ENCODE peak calls at places on chromosomes 11 and 22, in ten cellular contexts. Z is T follicular helper cell; K is activated CD4-positive, alpha-beta T cell treated with anti-CD3 and anti-CD28 coated beads, Interleukin-2, amount 50 U/mL, for 24 hours; H is suprapubic skin; M is EL; J is fibroblast of pulmonary artery; W is kidney tubule cell; A is heart left ventricle; I is GM20000; N is GM04504. D is an unnamed sample.

GRCh38 chr11:1490651-1491050 is 4.1 kb upstream of the MOB2 start:
- DNase-seq in Z (no peak), K (no peak), H (no peak), M (no peak), J (no peak), W (no peak), A (no peak), I (no peak), N (no peak), D (no peak)

GRCh38 chr11:66600219-66600923 is 7.4 kb downstream of the CCS start:
- DNase-seq in Z (no peak), K (no peak), H (no peak), M (no peak), J (peak), W (no peak), A (no peak), I (no peak), N (no peak), D (no peak)

GRCh38 chr11:8011981-8012444 is 24.9 kb downstream of the EIF3F start:
- DNase-seq in Z (no peak), K (no peak), H (no peak), M (peak), J (peak), W (peak), A (no peak), I (no peak), N (peak), D (no peak)

GRCh38 chr11:115963170-115963569 is 459.0 kb upstream of the CADM1 start:
- DNase-seq in Z (no peak), K (no peak), H (no peak), M (no peak), J (peak), W (no peak), A (no peak), I (no peak), N (no peak), D (no peak)

GRCh38 chr11:45859661-45860140 is 12.4 kb downstream of the CRY2 start:
- DNase-seq in Z (no peak), K (no peak), H (peak), M (peak), J (peak), W (peak), A (peak), I (no peak), N (peak), D (peak)

GRCh38 chr22:31497148-31497938 is 1.0 kb downstream of the SFI1 start:
- DNase-seq in Z (peak), K (no peak), H (no peak), M (no peak), J (no peak), W (no peak), A (no peak), I (no peak), N (no peak), D (no peak)

GRCh38 chr11:116275634-116276033 is 497.2 kb downstream of the BUD13 start:
- DNase-seq in Z (no peak), K (no peak), H (no peak), M (no peak), J (no peak), W (peak), A (no peak), I (no peak), N (no peak), D (no peak)

GRCh38 chr22:36244522-36245391 is 5.4 kb upstream of the APOL2 start:
- DNase-seq in Z (no peak), K (no peak), H (no peak), M (peak), J (peak), W (no peak), A (no peak), I (no peak), N (no peak), D (peak)

GRCh38 chr22:22408731-22409696 is 99.5 kb downstream of the ZNF280B start:
- DNase-seq in Z (no peak), K (no peak), H (no peak), M (no peak), J (peak), W (peak), A (no peak), I (peak), N (no peak), D (no peak)

GRCh38 chr22:43506487-43506886 is 94.7 kb downstream of the MPPED1 start:
- DNase-seq in Z (no peak), K (no peak), H (no peak), M (no peak), J (no peak), W (no peak), A (no peak), I (no peak), N (no peak), D (no peak)

GRCh38 chr22:45263790-45264269 is 20.9 kb upstream of the UPK3A start:
- DNase-seq in Z (no peak), K (no peak), H (no peak), M (peak), J (peak), W (peak), A (peak), I (peak), N (peak), D (peak)

GRCh38 chr11:125165664-125166346 is 1.3 kb downstream of the PKNOX2 start:
- DNase-seq in Z (no peak), K (no peak), H (no peak), M (peak), J (peak), W (peak), A (no peak), I (peak), N (no peak), D (no peak)

GRCh38 chr11:128198206-128198605 is 389.2 kb downstream of the ETS1 start:
- DNase-seq in Z (no peak), K (no peak), H (no peak), M (no peak), J (peak), W (no peak), A (no peak), I (no peak), N (no peak), D (no peak)

GRCh38 chr11:59801981-59802638 is 8.5 kb downstream of the MRPL16 start:
- DNase-seq in Z (no peak), K (no peak), H (no peak), M (no peak), J (peak), W (peak), A (peak), I (no peak), N (no peak), D (no peak)

GRCh38 chr11:128525411-128526243 is 61.7 kb downstream of the ETS1 start:
- DNase-seq in Z (no peak), K (no peak), H (no peak), M (peak), J (no peak), W (peak), A (no peak), I (no peak), N (no peak), D (no peak)

GRCh38 chr11:114259124-114259526 is 37.1 kb upstream of the NNMT start:
- DNase-seq in Z (no peak), K (no peak), H (peak), M (no peak), J (no peak), W (no peak), A (no peak), I (no peak), N (no peak), D (peak)

GRCh38 chr11:126603486-126603885 is 248.0 kb downstream of the ST3GAL4 start:
- DNase-seq in Z (no peak), K (no peak), H (peak), M (no peak), J (no peak), W (no peak), A (no peak), I (no peak), N (no peak), D (no peak)

GRCh38 chr11:74680035-74680671 is 51.1 kb downstream of the CHRDL2 start:
- DNase-seq in Z (no peak), K (no peak), H (peak), M (no peak), J (no peak), W (no peak), A (peak), I (no peak), N (no peak), D (peak)

GRCh38 chr22:31377609-31378008 is 21.8 kb upstream of the DRG1 start:
- DNase-seq in Z (no peak), K (no peak), H (no peak), M (no peak), J (peak), W (no peak), A (peak), I (no peak), N (no peak), D (no peak)